ENCODE peak calls at places on chromosomes 2 and 18, in four cellular contexts. B, G, L and O are unnamed samples.

GRCh38 chr2:173982918-173983317 is 17.7 kb upstream of the SP3 start:
- DNase-seq in L (peak), B (no peak), G (no peak), O (no peak)

GRCh38 chr2:142754182-142754581 is 123.3 kb upstream of the KYNU start:
- DNase-seq in L (no peak), G (no peak), B (no peak), O (no peak)

GRCh38 chr2:73963385-73964120 is 21.2 kb upstream of the TET3 start:
- DNase-seq in B (no peak), L (no peak), G (no peak), O (no peak)

GRCh38 chr2:110115291-110116032 is at the start of gene MALL:
- DNase-seq in B (no peak), L (no peak), G (peak), O (peak)

GRCh38 chr2:10080536-10081304 is 509 bp upstream of the CYS1 start:
- DNase-seq in B (no peak), L (no peak), G (no peak), O (no peak)

GRCh38 chr2:220341014-220341413 is 713.6 kb downstream of the SLC4A3 start:
- DNase-seq in G (no peak), L (no peak), B (no peak), O (no peak)

GRCh38 chr2:64203131-64204005 is 59.1 kb upstream of the PELI1 start:
- DNase-seq in B (no peak), G (no peak), L (no peak), O (no peak)

GRCh38 chr2:3779650-3780049 is 76.3 kb downstream of the DCDC2C start:
- DNase-seq in L (no peak), B (no peak), G (no peak), O (no peak)

GRCh38 chr2:214542866-214543265 is 132.0 kb downstream of the VWC2L start:
- DNase-seq in G (no peak), B (no peak), L (no peak), O (peak)

GRCh38 chr2:135149251-135149650 is 97.2 kb downstream of the RAB3GAP1 start:
- DNase-seq in B (peak), L (no peak), G (no peak), O (no peak)

GRCh38 chr2:83103602-83104001 is 1355.5 kb downstream of the SUCLG1 start:
- DNase-seq in L (no peak), G (no peak), B (no peak), O (no peak)

GRCh38 chr2:102155703-102156515 is 13.4 kb downstream of the IL1R1 start:
- DNase-seq in L (no peak), B (peak), G (peak), O (no peak)

GRCh38 chr18:27871731-27872130 is 305.2 kb downstream of the CDH2 start:
- DNase-seq in G (no peak), B (no peak), L (no peak), O (no peak)

GRCh38 chr2:194621945-194622344 is 1035.1 kb upstream of the SLC39A10 start:
- DNase-seq in G (no peak), L (no peak), B (no peak), O (no peak)

GRCh38 chr2:194619368-194619767 is 1037.7 kb upstream of the SLC39A10 start:
- DNase-seq in G (no peak), L (no peak), B (no peak), O (no peak)

GRCh38 chr2:194616334-194616733 is 1040.7 kb upstream of the SLC39A10 start:
- DNase-seq in L (no peak), B (no peak), G (no peak), O (no peak)

DNA sequence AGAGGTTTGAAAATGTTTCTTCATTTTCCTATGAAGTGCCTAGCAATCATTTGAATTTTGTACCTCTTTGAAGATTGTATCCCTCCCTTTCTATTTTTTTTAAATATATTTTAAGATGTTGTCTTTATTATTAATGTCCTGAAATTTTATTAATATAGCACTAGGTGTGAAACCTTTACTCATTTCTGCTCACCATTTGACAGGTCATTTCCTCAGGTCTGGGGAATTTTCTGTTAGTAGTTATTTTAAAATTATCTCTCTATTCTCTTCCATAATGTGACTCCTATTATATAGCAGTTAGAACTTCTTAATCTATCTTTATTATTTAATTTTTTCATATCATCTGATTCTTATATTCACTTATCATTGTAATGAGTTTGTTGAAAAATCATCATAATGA is 1038.6 kb upstream of the SLC39A10 start:
- DNase-seq in G (no peak), L (no peak), B (no peak), O (no peak)
- TF ChIP-seq POLR2A in G (no peak), L (no peak), B (no peak), O (no peak)

GRCh38 chr18:58537272-58538038 is 91.4 kb downstream of the ALPK2 start:
- DNase-seq in B (no peak), G (no peak), L (no peak), O (no peak)
- TF ChIP-seq POLR2A in B (no peak), G (no peak), L (no peak), O (no peak)

GRCh38 chr2:68766378-68766845 is 31.8 kb downstream of the ARHGAP25 start:
- DNase-seq in G (peak), L (no peak), B (no peak), O (no peak)
- TF ChIP-seq POLR2A in G (no peak), L (no peak), B (no peak), O (no peak)

GRCh38 chr2:239349448-239350135 is 51.2 kb downstream of the HDAC4 start:
- DNase-seq in L (no peak), B (no peak), G (no peak), O (no peak)

GRCh38 chr2:239351687-239352086 is 49.1 kb downstream of the HDAC4 start:
- DNase-seq in G (no peak), B (no peak), L (no peak), O (no peak)

GRCh38 chr2:239346676-239347075 is 54.1 kb downstream of the HDAC4 start:
- DNase-seq in L (no peak), B (no peak), G (no peak), O (no peak)

GRCh38 chr2:239345251-239345650 is 55.6 kb downstream of the HDAC4 start:
- DNase-seq in L (no peak), B (no peak), G (no peak), O (no peak)

GRCh38 chr2:239348563-239349447 is 52.0 kb downstream of the HDAC4 start:
- DNase-seq in B (no peak), L (no peak), G (no peak), O (no peak)
- TF ChIP-seq POLR2A in B (no peak), L (no peak), G (no peak), O (no peak)

DNA sequence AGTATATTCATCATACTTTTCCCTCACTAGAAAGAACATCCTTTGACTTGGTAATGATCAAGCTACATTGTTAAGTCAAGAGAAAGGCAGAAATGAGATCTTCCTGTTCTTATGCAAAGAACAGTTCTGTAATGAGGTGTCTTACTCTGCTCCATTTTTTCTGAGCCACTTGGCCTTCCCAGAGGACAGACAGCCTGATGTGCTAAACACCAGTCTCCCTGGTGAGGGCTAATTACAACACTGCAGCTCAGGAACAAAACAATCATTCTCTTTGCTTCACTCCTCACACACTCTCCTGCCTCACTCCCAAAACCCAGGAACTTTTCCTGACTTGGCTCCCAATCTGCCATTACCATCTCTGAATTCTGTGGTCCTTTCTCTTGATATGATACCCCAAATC is 25.6 kb downstream of the TACR1 start:
- DNase-seq in B (no peak), G (no peak), L (no peak), O (no peak)
- TF ChIP-seq POLR2A in B (no peak), G (no peak), L (no peak), O (no peak)

GRCh38 chr2:240584486-240585031 is 2.0 kb upstream of the CAPN10 start:
- DNase-seq in B (peak), G (no peak), L (peak), O (no peak)
- TF ChIP-seq POLR2A in B (no peak), G (no peak), L (no peak), O (no peak)

GRCh38 chr18:6413554-6414117 is 1.1 kb downstream of the L3MBTL4 start:
- DNase-seq in L (peak), G (peak), B (no peak), O (no peak)

GRCh38 chr18:6414118-6414722 is 491 bp downstream of the L3MBTL4 start:
- DNase-seq in L (peak), B (peak), G (peak), O (no peak)

GRCh38 chr18:6411367-6411766 is 3.3 kb downstream of the L3MBTL4 start:
- DNase-seq in L (no peak), G (no peak), B (no peak), O (no peak)

GRCh38 chr18:6412933-6413472 is 1.7 kb downstream of the L3MBTL4 start:
- DNase-seq in L (no peak), G (no peak), B (no peak), O (no peak)

GRCh38 chr18:6414723-6415362 is at the start of gene L3MBTL4:
- DNase-seq in L (peak), G (peak), B (no peak), O (peak)
- TF ChIP-seq POLR2A in L (peak), G (no peak), B (peak), O (no peak)

DNA sequence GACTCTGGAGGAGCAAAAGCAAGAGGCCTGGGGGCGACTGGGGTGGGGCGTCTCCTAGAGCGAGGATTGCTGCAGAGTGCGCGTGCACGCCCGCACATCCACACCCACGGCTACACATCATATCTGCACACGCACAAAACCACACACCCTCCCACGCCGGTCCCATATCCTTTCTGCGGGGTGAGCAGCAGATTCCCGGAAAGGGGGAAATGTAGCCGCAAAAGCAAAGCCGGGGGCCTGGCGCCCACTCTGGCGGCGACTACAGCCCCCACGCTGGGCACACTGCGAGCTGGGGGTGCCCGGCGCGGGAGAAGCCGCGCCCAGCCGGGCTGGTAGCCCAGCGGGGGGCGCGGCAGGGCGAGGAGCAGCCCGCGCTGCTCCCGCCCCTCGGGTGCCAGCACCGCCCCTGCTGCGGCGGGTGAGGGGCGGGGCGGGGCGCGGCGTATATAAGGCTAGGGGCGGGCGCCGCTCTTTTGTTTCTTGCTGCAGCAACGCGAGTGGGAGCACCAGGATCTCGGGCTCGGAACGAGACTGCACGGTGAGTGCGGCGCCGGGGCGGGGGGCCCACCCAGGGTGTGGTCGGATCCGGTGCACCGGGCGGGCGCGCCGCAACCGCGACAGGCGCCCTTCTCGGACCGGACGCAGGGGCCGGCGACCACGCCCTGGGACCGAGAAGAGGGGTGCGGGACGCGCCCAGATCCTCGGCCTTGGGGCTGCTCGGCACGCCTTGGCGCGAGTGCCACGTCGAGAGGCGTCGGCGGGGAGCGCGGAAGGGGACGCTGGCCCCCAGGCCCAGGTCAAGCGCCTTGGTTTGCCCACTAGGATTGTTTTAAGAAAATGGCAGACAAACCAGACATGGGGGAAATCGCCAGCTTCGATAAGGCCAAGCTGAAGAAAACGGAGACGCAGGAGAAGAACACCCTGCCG is at the start of gene TMSB10:
- DNase-seq in L (peak), B (peak), G (peak), O (peak)
- TF ChIP-seq POLR2A in L (peak), B (peak), G (no peak), O (peak)